ENCODE peak calls at places on chromosome 11, in six cellular contexts. L is head of caudate nucleus; T is activated CD8-positive, alpha-beta memory T cell treated with anti-CD3 and anti-CD28 coated beads for 4 hours; M is activated naive CD4-positive, alpha-beta T cell; D is neuronal stem cell; V is HCT116. J is an unnamed sample.
A peak's percentile ranks its signal among the peaks of the same experiment; 100 is the strongest.

GRCh38 chr11:118073554-118073953 is 3.3 kb upstream of the TMPRSS4 start:
- DNase-seq in L (no peak), T (no peak), M (no peak), D (no peak), V (no peak), J (no peak)

GRCh38 chr11:73647459-73648100 is 1.2 kb downstream of the PLEKHB1 start:
- DNase-seq in L (peak; percentile 98), T (peak; percentile 80), M (peak; percentile 95), D (peak; percentile 77), V (peak; percentile 86), J (peak; percentile 91)

GRCh38 chr11:47259178-47259977 is 1.6 kb downstream of the NR1H3 start:
- DNase-seq in L (no peak), T (no peak), M (no peak), D (no peak), V (no peak), J (peak; percentile 38)

GRCh38 chr11:96019271-96019670 is 95.4 kb upstream of the MTMR2 start:
- DNase-seq in L (no peak), T (no peak), M (no peak), D (no peak), V (no peak), J (no peak)

GRCh38 chr11:13970986-13971385 is 8.5 kb downstream of the SPON1 start:
- DNase-seq in L (peak; percentile 50), T (no peak), M (peak; percentile 1), D (no peak), V (peak; percentile 24), J (no peak)

GRCh38 chr11:44893250-44894216 is 57.1 kb downstream of the TP53I11 start:
- DNase-seq in L (peak; percentile 47), T (no peak), M (no peak), D (no peak), V (no peak), J (no peak)

GRCh38 chr11:17651681-17652080 is 67.7 kb upstream of the MYOD1 start:
- DNase-seq in L (no peak), T (no peak), M (no peak), D (no peak), V (no peak), J (no peak)

GRCh38 chr11:74460481-74461154 is 6.7 kb downstream of the KCNE3 start:
- DNase-seq in L (no peak), T (no peak), M (no peak), D (no peak), V (no peak), J (no peak)

GRCh38 chr11:36254739-36255138 is 34.5 kb downstream of the COMMD9 start:
- DNase-seq in L (no peak), T (no peak), M (no peak), D (no peak), V (no peak), J (no peak)

GRCh38 chr11:19498986-19499669 is 213.5 kb upstream of the NAV2 start:
- DNase-seq in L (no peak), T (no peak), M (no peak), D (no peak), V (no peak), J (no peak)

GRCh38 chr11:93622043-93622442 is 39.4 kb upstream of the CEP295 start:
- DNase-seq in L (no peak), T (no peak), M (no peak), D (no peak), V (no peak), J (no peak)

GRCh38 chr11:124748481-124749338 is 3.3 kb downstream of the VSIG2 start:
- DNase-seq in L (no peak), T (no peak), M (no peak), D (no peak), V (no peak), J (no peak)

J was measured in pancreas.